ENCODE peak calls at places on chromosome 4, in four cellular contexts. One of them, this sample, is unnamed.

GRCh38 chr4:153234923-153235322 is 30.7 kb downstream of the TRIM2 start:
- DNase-seq in HCT116: peak; percentile 56
- DNase-seq in H1: no peak
- DNase-seq in K562: no peak
- DNase-seq in this sample: no peak

GRCh38 chr4:190016369-190017289 is 10.4 kb downstream of the FRG2 start:
- DNase-seq in K562: no peak
- DNase-seq in H1: no peak
- DNase-seq in HCT116: no peak
- DNase-seq in this sample: no peak

GRCh38 chr4:71268156-71268555 is 70.7 kb upstream of the SLC4A4 start:
- DNase-seq in HCT116: no peak
- DNase-seq in K562: no peak
- DNase-seq in H1: no peak
- DNase-seq in this sample: no peak

GRCh38 chr4:83308672-83309071 is 24.1 kb upstream of the COQ2 start:
- DNase-seq in HCT116: no peak
- DNase-seq in K562: no peak
- DNase-seq in H1: no peak
- DNase-seq in this sample: no peak

GRCh38 chr4:139876328-139876941 is 210.8 kb downstream of the MGST2 start:
- DNase-seq in H1: no peak
- DNase-seq in K562: no peak
- DNase-seq in HCT116: no peak
- DNase-seq in this sample: no peak

GRCh38 chr4:85780664-85781063 is 305.7 kb downstream of the ARHGAP24 start:
- DNase-seq in H1: no peak
- DNase-seq in HCT116: no peak
- DNase-seq in K562: no peak
- DNase-seq in this sample: no peak

GRCh38 chr4:41102360-41103092 is 111.8 kb downstream of the APBB2 start:
- DNase-seq in H1: no peak
- DNase-seq in K562: no peak
- DNase-seq in HCT116: no peak
- DNase-seq in this sample: no peak

GRCh38 chr4:8176547-8177399 is 18.2 kb upstream of the ABLIM2 start:
- DNase-seq in H1: peak; percentile 41
- DNase-seq in HCT116: peak; percentile 19
- DNase-seq in K562: peak; percentile 60
- DNase-seq in this sample: peak; percentile 65

GRCh38 chr4:168484626-168485025 is 4.3 kb upstream of the DDX60L start:
- DNase-seq in K562: no peak
- DNase-seq in HCT116: no peak
- DNase-seq in H1: no peak
- DNase-seq in this sample: no peak

GRCh38 chr4:88745581-88746163 is 48.0 kb upstream of the NAP1L5 start:
- DNase-seq in H1: no peak
- DNase-seq in HCT116: no peak
- DNase-seq in K562: no peak
- DNase-seq in this sample: no peak

GRCh38 chr4:187606581-187606980 is 389.0 kb upstream of the ZFP42 start:
- DNase-seq in H1: no peak
- DNase-seq in K562: peak; percentile 37
- DNase-seq in HCT116: peak; percentile 54
- DNase-seq in this sample: peak; percentile 50

GRCh38 chr4:6216588-6216987 is 16.2 kb upstream of the JAKMIP1 start:
- DNase-seq in HCT116: no peak
- DNase-seq in K562: no peak
- DNase-seq in H1: no peak
- DNase-seq in this sample: no peak
- TF ChIP-seq FOSL1 in HCT116: no peak
- TF ChIP-seq FOSL1 in K562: no peak
- TF ChIP-seq FOSL1 in H1: no peak
- TF ChIP-seq FOSL1 in this sample: no peak

GRCh38 chr4:109419679-109420078 is 13.9 kb upstream of the SEC24B start:
- DNase-seq in HCT116: no peak
- DNase-seq in H1: no peak
- DNase-seq in K562: no peak
- DNase-seq in this sample: no peak
- TF ChIP-seq FOSL1 in HCT116: no peak
- TF ChIP-seq FOSL1 in H1: no peak
- TF ChIP-seq FOSL1 in K562: no peak
- TF ChIP-seq FOSL1 in this sample: no peak

DNA sequence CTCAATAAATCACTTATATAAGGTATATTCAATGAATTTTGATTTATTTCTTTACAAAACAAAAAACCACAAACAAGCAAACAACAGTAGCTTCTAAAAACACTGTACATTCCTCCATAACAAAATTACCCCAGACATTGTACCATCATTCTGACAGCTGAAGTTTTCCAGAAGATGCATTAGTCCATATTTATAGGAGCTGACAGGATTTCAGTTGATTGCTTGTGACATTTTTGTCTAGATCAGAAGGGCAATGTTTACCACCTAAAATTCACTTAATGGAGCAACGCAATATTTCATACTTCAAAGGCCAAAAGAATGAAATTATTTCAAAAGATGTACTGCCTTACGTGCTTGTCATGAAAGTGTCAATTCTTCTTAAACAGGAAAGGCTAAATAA is 167.0 kb downstream of the ATP10D start:
- DNase-seq in HCT116: no peak
- DNase-seq in H1: no peak
- DNase-seq in K562: no peak
- DNase-seq in this sample: no peak
- TF ChIP-seq FOSL1 in HCT116: no peak
- TF ChIP-seq FOSL1 in H1: no peak
- TF ChIP-seq FOSL1 in K562: no peak
- TF ChIP-seq FOSL1 in this sample: no peak

GRCh38 chr4:56671860-56672259 is 9.2 kb downstream of the HOPX start:
- DNase-seq in H1: no peak
- DNase-seq in K562: no peak
- DNase-seq in HCT116: no peak
- DNase-seq in this sample: no peak

GRCh38 chr4:56666279-56666678 is 14.8 kb downstream of the HOPX start:
- DNase-seq in HCT116: no peak
- DNase-seq in H1: no peak
- DNase-seq in K562: no peak
- DNase-seq in this sample: no peak

GRCh38 chr4:56674984-56675383 is 6.1 kb downstream of the HOPX start:
- DNase-seq in K562: no peak
- DNase-seq in HCT116: no peak
- DNase-seq in H1: no peak
- DNase-seq in this sample: no peak

GRCh38 chr4:56668267-56668666 is 12.8 kb downstream of the HOPX start:
- DNase-seq in H1: no peak
- DNase-seq in K562: peak; percentile 25
- DNase-seq in HCT116: peak; percentile 8
- DNase-seq in this sample: no peak

GRCh38 chr4:56671373-56671772 is 9.7 kb downstream of the HOPX start:
- DNase-seq in HCT116: no peak
- DNase-seq in K562: no peak
- DNase-seq in H1: no peak
- DNase-seq in this sample: no peak
- TF ChIP-seq FOSL1 in HCT116: no peak
- TF ChIP-seq FOSL1 in K562: no peak
- TF ChIP-seq FOSL1 in H1: no peak
- TF ChIP-seq FOSL1 in this sample: no peak

GRCh38 chr4:37934609-37935008 is 25.6 kb upstream of the PTTG2 start:
- DNase-seq in H1: no peak
- DNase-seq in HCT116: no peak
- DNase-seq in K562: no peak
- DNase-seq in this sample: no peak

GRCh38 chr4:37924946-37925345 is 34.1 kb downstream of the TBC1D1 start:
- DNase-seq in K562: no peak
- DNase-seq in HCT116: no peak
- DNase-seq in H1: no peak
- DNase-seq in this sample: no peak

GRCh38 chr4:37928421-37928820 is 31.8 kb upstream of the PTTG2 start:
- DNase-seq in H1: no peak
- DNase-seq in K562: no peak
- DNase-seq in HCT116: no peak
- DNase-seq in this sample: no peak

GRCh38 chr4:37934096-37934495 is 26.1 kb upstream of the PTTG2 start:
- DNase-seq in H1: no peak
- DNase-seq in HCT116: no peak
- DNase-seq in K562: no peak
- DNase-seq in this sample: no peak

GRCh38 chr4:37928896-37929537 is 31.2 kb upstream of the PTTG2 start:
- DNase-seq in HCT116: no peak
- DNase-seq in H1: no peak
- DNase-seq in K562: no peak
- DNase-seq in this sample: no peak
- TF ChIP-seq FOSL1 in HCT116: no peak
- TF ChIP-seq FOSL1 in H1: no peak
- TF ChIP-seq FOSL1 in K562: no peak
- TF ChIP-seq FOSL1 in this sample: no peak

DNA sequence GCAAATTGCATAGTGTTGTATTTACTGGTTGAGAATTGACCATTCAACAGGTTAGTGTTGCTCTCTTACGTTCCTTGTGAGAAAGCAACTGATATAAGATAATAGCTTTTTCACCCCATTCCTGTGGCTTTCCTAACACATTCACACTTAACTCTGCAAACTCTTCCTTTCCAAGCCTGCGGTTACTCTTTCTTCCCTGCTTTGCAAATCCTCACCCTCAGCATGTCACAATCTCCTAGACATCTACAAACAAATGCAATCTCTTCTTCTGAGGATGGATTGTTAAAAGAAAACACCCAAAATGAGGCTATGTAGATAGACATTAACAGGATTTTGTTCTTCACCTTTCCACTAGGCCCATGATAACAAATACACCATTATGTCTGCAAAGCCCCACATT is 771.7 kb upstream of the PCDH7 start:
- DNase-seq in H1: no peak
- DNase-seq in K562: no peak
- DNase-seq in HCT116: no peak
- DNase-seq in this sample: no peak
- TF ChIP-seq FOSL1 in H1: no peak
- TF ChIP-seq FOSL1 in K562: no peak
- TF ChIP-seq FOSL1 in HCT116: no peak
- TF ChIP-seq FOSL1 in this sample: no peak

DNA sequence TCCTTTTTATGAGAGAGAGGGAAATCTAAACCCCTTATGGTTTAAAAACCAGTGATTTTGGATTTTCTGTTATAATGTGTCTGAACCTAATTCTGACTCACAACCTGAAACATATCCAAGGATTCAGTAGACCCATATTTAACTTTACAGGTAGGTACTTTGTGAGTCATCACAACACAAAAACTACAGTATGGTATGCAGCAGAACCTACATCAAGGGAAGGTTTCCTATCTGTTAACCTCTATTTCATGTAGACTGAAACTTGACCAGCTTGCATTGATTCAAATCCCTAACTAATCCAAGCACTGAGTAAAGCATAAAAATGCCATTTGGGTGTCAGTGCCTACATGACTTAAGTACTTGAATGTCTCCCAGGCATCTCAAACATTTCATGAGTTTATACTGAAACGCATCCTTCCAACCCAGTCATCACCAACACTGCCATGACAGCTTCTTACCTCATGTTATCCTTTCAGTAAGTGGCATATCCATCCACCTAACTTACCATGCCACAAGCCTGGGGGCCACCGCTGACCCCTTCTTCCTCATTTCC is 4.3 kb upstream of the ARHGAP10 start:
- DNase-seq in HCT116: no peak
- DNase-seq in K562: no peak
- DNase-seq in H1: no peak
- DNase-seq in this sample: no peak
- TF ChIP-seq FOSL1 in HCT116: peak; percentile 75
- TF ChIP-seq FOSL1 in K562: no peak
- TF ChIP-seq FOSL1 in H1: no peak
- TF ChIP-seq FOSL1 in this sample: no peak

DNA sequence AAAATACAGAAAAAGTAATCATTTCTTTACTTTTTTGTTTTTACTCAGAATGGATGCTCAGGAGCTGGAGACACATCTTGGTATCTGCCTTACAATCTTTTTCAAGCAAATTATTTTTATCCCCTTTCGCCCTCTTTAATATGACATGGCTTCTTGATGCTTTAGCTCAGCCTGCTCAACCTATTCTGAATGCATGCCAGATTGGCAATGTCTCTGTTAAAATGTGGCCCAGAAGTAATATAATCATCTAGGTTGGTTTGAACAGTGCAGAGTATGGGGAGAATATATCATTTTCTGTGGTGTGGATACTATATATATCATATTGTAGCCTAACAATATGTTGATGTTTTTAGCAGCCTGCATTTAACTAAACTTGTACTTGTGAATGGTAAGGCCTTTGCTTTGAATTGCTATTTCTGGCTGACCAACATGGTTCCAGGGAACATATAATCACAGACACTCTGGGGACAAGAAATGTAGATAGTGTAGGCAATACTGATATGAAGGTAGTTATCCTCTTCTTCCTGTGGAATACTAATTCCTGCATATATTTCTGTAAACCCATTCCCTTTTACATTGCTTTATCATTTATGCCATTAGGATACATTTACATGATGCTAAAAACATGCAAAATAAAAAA is 282.7 kb downstream of the PPP3CA start:
- DNase-seq in H1: no peak
- DNase-seq in K562: no peak
- DNase-seq in HCT116: no peak
- DNase-seq in this sample: no peak
- TF ChIP-seq FOSL1 in H1: no peak
- TF ChIP-seq FOSL1 in K562: no peak
- TF ChIP-seq FOSL1 in HCT116: no peak
- TF ChIP-seq FOSL1 in this sample: no peak

This sample was measured in HepG2.